ENCODE peak calls at places on chromosomes 5 and 9, in four cellular contexts. V is AG04450, F is B cell, D is GM12864. P is an unnamed sample.

GRCh38 chr5:64210866-64211265 is 45.2 kb downstream of the RNF180 start:
- DNase-seq in V (peak), F (no peak), D (no peak), P (peak)

GRCh38 chr5:152106571-152106970 is 181.9 kb upstream of the GLRA1 start:
- DNase-seq in V (no peak), F (no peak), D (no peak), P (no peak)

GRCh38 chr9:88524911-88525310 is 10.1 kb upstream of the NXNL2 start:
- DNase-seq in V (no peak), F (no peak), D (no peak), P (no peak)

GRCh38 chr5:157107508-157107907 is 1.3 kb downstream of the HAVCR2 start:
- DNase-seq in V (no peak), F (no peak), D (no peak), P (no peak)

GRCh38 chr5:135248801-135249231 is 150.2 kb downstream of the MACROH2A1 start:
- DNase-seq in V (no peak), F (no peak), D (no peak), P (no peak)

GRCh38 chr5:141825241-141825671 is 53.0 kb downstream of the PCDH1 start:
- DNase-seq in V (no peak), F (no peak), D (no peak), P (no peak)

GRCh38 chr5:149932445-149933350 is 11.9 kb downstream of the PDE6A start:
- DNase-seq in V (no peak), F (no peak), D (no peak), P (no peak)

GRCh38 chr9:137421838-137422667 is 909 bp downstream of the EXD3 start:
- DNase-seq in V (no peak), F (no peak), D (no peak), P (no peak)

GRCh38 chr9:102550266-102550665 is 444.9 kb upstream of the CYLC2 start:
- DNase-seq in V (no peak), F (no peak), D (no peak), P (no peak)

GRCh38 chr5:53303105-53303504 is 177.3 kb upstream of the FST start:
- DNase-seq in V (peak), F (no peak), D (no peak), P (peak)

GRCh38 chr5:68027519-68027918 is 188.0 kb upstream of the PIK3R1 start:
- DNase-seq in V (peak), F (no peak), D (no peak), P (peak)

GRCh38 chr9:16321461-16322119 is 548.9 kb downstream of the BNC2 start:
- DNase-seq in V (no peak), F (no peak), D (no peak), P (no peak)

GRCh38 chr5:135491552-135492318 is 39.6 kb upstream of the TIFAB start:
- DNase-seq in V (no peak), F (no peak), D (no peak), P (no peak)

GRCh38 chr9:110895141-110895912 is 142.9 kb downstream of the LPAR1 start:
- DNase-seq in V (no peak), F (no peak), D (no peak), P (no peak)

GRCh38 chr5:76326559-76327351 is 76.3 kb upstream of the IQGAP2 start:
- DNase-seq in V (no peak), F (no peak), D (no peak), P (no peak)

GRCh38 chr9:34125681-34126206 is 754 bp downstream of the DCAF12 start:
- DNase-seq in V (no peak), F (no peak), D (no peak), P (no peak)

GRCh38 chr5:151680944-151681427 is 5.7 kb downstream of the SPARC start:
- DNase-seq in V (no peak), F (no peak), D (no peak), P (no peak)

GRCh38 chr5:59391576-59391975 is 501.9 kb downstream of the PDE4D start:
- DNase-seq in V (no peak), F (no peak), D (no peak), P (no peak)

GRCh38 chr5:122078116-122078865 is at the start of gene LOX:
- DNase-seq in V (peak), F (no peak), D (no peak), P (peak)

GRCh38 chr5:79555418-79555817 is 41.5 kb upstream of the HOMER1 start:
- DNase-seq in V (no peak), F (no peak), D (no peak), P (no peak)

GRCh38 chr5:100562821-100563220 is 27.6 kb downstream of the FAM174A start:
- DNase-seq in V (no peak), F (no peak), D (no peak), P (no peak)

GRCh38 chr5:39714036-39714698 is 289.4 kb upstream of the DAB2 start:
- DNase-seq in V (peak), F (no peak), D (peak), P (no peak)

GRCh38 chr5:13250450-13251291 is 693.8 kb downstream of the DNAH5 start:
- DNase-seq in V (no peak), F (no peak), D (no peak), P (no peak)

GRCh38 chr9:87337335-87338074 is 160.2 kb upstream of the DAPK1 start:
- DNase-seq in V (no peak), F (no peak), D (no peak), P (no peak)

GRCh38 chr5:181245427-181246275 is 1.9 kb upstream of the RACK1 start:
- DNase-seq in V (no peak), F (peak), D (no peak), P (no peak)

GRCh38 chr9:35790385-35791291 is 753 bp upstream of the NPR2 start:
- DNase-seq in V (peak), F (peak), D (no peak), P (peak)

GRCh38 chr9:92171281-92171680 is 56.1 kb upstream of the SPTLC1 start:
- DNase-seq in V (no peak), F (no peak), D (no peak), P (no peak)

GRCh38 chr9:4939118-4939561 is 45.9 kb upstream of the JAK2 start:
- DNase-seq in V (no peak), F (peak), D (peak), P (no peak)

GRCh38 chr5:78495800-78496199 is 135.4 kb downstream of the SCAMP1 start:
- DNase-seq in V (no peak), F (no peak), D (no peak), P (no peak)

GRCh38 chr5:149320791-149321330 is 24.4 kb upstream of the GRPEL2 start:
- DNase-seq in V (peak), F (no peak), D (no peak), P (peak)

GRCh38 chr5:14766591-14766990 is 102.1 kb downstream of the OTULIN start:
- DNase-seq in V (no peak), F (no peak), D (no peak), P (no peak)

GRCh38 chr5:72667708-72668107 is 148.8 kb upstream of the TNPO1 start:
- DNase-seq in V (no peak), F (no peak), D (no peak), P (no peak)

GRCh38 chr9:106438928-106439327 is 424.0 kb upstream of the ZNF462 start:
- DNase-seq in V (no peak), F (no peak), D (no peak), P (no peak)

GRCh38 chr5:97553829-97554452 is 370.9 kb upstream of the RIOK2 start:
- DNase-seq in V (no peak), F (no peak), D (no peak), P (no peak)

GRCh38 chr5:136047858-136048257 is 19.1 kb downstream of the TGFBI start:
- DNase-seq in V (no peak), F (no peak), D (no peak), P (no peak)

DNA sequence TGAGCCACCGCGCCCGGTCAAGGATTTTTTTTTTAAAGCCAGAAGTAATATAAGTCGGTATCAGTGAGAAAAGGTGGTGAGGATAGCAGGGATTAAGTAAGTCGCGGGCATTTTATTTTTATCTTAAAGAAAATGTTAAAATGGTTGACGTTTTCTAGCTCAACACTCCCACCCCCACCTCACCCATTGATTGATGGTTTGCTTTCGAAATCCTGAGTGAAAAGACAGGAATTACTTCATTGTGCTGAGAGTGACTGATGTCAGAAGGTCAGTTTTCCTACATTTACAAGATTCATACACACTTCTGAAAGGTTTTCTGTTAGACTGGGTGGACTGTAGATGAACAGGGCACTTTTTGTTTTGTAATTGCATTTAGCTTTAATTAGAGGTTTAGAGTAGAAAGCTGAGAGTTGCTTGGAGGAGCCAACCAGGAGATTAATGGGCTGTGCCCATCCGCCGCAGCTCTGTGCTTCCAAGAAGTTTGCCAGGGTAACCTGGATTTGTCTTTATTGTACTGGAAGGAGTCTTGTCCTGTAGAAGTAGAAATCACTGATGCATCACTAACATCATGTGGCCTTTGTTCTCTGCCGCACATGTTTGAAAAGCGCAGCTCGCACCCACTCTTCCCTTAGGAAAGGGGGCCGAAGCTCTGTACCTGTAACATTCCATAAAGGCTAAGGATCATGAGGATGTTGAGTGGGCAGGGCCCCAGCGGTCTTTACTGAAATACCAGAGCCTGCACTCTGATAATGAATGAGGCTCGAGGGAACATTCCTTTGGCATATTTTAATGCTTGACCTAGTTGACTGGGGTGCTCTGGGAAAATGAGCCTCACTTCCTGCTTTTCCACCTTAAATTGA is 267.7 kb upstream of the DMRT1 start:
- DNase-seq in V (no peak), F (no peak), D (no peak), P (no peak)
- TF ChIP-seq CTCF in V (no peak), F (no peak), D (no peak), P (no peak)

GRCh38 chr9:123823194-123823947 is 106.6 kb downstream of the DENND1A start:
- DNase-seq in V (no peak), F (no peak), D (no peak), P (no peak)

GRCh38 chr9:123820139-123820538 is 109.8 kb downstream of the DENND1A start:
- DNase-seq in V (no peak), F (no peak), D (no peak), P (no peak)

GRCh38 chr9:123828449-123828848 is 101.5 kb downstream of the DENND1A start:
- DNase-seq in V (no peak), F (no peak), D (no peak), P (no peak)

DNA sequence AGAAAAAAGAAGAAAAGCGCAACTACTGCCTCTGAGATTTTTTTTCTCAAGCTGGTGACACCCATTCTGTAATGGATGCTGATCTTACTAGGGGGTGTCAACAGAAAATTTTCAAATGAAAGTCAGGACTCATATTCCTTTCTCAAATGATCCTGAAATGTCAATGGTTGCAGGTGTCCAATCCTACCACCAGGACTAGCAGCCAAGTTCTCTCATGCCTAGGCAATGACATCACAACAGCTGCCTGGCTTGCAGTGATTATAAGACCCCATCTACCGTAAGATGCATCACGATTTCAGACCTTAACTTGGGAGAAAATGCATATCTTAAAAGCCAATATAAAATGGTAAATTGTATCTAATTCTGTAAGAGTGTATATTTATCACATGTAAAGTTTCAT is 104.6 kb downstream of the DENND1A start:
- DNase-seq in V (no peak), F (no peak), D (no peak), P (no peak)
- TF ChIP-seq CTCF in V (peak), F (no peak), D (no peak), P (peak)

DNA sequence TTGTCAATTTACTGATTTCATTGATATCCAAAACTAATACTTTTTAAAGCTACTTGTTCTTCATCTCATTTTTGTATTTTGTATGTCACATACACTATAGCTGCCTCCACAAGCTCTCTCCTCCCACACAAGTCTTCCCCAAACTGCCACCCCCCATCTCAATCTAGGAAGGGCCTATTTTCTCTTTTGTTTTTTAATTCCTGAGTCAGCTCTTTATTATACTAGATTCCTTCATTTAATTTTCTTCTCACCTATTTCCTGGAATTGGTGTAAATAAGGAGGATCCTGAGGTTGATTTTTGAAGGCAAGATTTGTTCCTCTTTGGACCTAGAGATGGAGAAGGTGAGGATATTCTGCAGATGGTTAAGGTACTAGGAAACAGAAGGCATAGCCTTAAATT is 277.4 kb downstream of the GABRB2 start:
- DNase-seq in V (no peak), F (no peak), D (no peak), P (no peak)
- TF ChIP-seq CTCF in V (no peak), F (no peak), D (no peak), P (no peak)

DNA sequence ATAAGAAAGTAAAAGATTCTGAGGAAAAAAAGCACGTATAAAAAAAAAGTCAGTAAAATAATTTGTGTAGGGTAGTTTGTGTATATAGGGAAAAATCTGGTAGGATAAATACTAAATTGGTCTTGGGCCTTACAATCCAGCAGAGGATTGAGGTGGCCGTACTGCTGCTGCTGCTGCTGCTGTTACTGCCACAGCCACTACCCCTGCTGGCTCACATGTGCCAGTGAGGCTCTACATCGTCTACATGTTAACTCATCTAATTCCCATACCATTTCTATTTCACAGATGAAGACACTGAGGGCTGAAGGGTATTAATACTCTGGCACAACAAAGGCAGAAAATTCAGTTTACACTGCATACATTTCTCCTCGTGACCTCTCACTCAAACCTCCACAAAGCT is 928.5 kb downstream of the TLE4 start:
- DNase-seq in V (no peak), F (no peak), D (no peak), P (no peak)
- TF ChIP-seq CTCF in V (no peak), F (no peak), D (no peak), P (no peak)

GRCh38 chr9:36914212-36914577 is 119.9 kb downstream of the PAX5 start:
- DNase-seq in V (no peak), F (no peak), D (no peak), P (no peak)

GRCh38 chr9:36911601-36912412 is 122.3 kb downstream of the PAX5 start:
- DNase-seq in V (no peak), F (no peak), D (no peak), P (no peak)

GRCh38 chr9:36912620-36913019 is 121.4 kb downstream of the PAX5 start:
- DNase-seq in V (no peak), F (no peak), D (no peak), P (no peak)

GRCh38 chr9:36913393-36914211 is 120.5 kb downstream of the PAX5 start:
- DNase-seq in V (no peak), F (no peak), D (no peak), P (no peak)

DNA sequence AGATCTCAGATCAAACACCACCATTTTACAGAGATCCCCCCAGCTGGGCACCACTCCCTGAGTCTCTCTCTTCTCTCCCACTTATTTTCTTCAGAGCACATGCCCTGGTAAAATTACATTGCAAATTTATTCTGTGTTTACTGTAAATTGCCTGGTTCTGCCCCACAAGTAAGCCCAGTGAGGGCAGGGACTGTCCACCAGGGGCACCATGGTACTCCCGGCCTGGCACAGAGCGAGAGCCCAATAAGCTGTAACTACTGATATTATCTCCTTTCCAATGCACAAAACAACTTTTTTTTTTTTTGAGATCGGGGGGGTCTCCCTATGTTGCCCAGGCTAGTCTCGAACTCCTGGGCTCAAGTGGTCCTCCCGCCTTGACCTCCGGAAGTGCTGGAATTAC is 123.0 kb downstream of the PAX5 start:
- DNase-seq in V (no peak), F (no peak), D (no peak), P (no peak)
- TF ChIP-seq CTCF in V (no peak), F (no peak), D (peak), P (no peak)

GRCh38 chr9:69155341-69156030 is 18.6 kb upstream of the TJP2 start:
- DNase-seq in V (no peak), F (no peak), D (no peak), P (no peak)

GRCh38 chr9:69158471-69158870 is 15.6 kb upstream of the TJP2 start:
- DNase-seq in V (no peak), F (no peak), D (no peak), P (no peak)

GRCh38 chr9:69153707-69154521 is 20.2 kb upstream of the TJP2 start:
- DNase-seq in V (no peak), F (no peak), D (no peak), P (no peak)

DNA sequence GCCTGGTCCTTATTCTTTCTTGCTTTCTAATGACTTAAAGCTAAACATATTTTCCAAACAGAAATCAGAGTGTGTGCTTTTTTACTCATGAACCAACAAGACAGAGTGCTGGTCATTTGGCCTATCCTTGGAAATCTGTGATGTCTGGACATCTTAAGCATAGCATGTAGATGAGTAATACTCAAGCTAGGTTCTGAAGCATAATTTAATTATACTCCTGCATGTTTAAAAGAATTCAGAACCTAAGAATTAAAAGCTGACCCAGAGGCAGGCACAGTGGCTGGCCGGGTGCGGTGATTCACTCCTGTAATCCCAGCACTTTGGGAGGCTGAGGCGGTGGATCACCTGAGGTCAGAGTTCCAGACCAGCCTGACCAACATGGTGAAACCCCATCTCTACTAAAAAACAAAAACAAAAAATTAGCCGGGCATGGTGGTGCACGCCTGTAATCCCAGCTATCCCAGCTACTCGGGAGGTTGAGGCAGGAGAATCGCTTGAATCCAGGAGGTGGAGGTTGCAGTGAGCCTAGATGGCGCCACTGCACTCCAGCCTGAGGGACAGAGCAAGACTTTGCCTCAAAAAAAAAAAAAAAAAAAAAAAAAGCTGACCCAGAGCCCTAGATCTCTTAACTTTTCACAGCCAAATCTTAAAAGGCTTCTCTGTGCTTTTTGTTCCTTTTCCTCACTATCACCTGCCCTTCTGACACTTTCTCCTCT is 16.2 kb upstream of the TJP2 start:
- DNase-seq in V (peak), F (no peak), D (no peak), P (peak)
- TF ChIP-seq CTCF in V (peak), F (no peak), D (peak), P (peak)

DNA sequence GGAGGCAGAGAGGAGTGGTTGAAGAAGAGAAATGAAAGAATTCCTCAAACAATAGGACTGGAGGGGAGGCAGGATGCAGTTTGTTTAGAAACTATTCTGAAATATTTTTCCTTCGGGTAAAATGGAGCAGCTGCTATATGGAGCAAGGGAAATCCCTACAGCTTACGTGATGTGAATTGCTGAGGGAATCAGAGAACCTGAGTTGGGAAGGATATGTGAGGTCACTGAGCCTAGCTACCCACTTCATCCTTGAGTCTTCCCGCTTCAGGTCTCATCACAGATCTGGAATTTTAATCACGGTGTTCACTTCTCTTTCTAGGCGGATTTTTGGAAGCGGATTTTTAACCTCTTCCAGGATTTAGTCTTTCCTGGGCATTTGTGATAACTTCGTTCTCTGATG is 204.3 kb downstream of the ERCC6L2 start:
- DNase-seq in V (no peak), F (no peak), D (no peak), P (no peak)
- TF ChIP-seq CTCF in V (no peak), F (no peak), D (no peak), P (no peak)